ENCODE peak calls at places on chromosomes 4 and X, in seven cellular contexts. F is stomach; W is posterior cingulate gyrus; C is CD8-positive, alpha-beta memory T cell; J is anterior cingulate cortex; G is AG20443; Y is NCI-H2029. M is an unnamed sample.

GRCh38 chrX:105662248-105662647 is 160.1 kb upstream of the NRK start:
- DNase-seq in J (no peak), Y (no peak), W (no peak), C (no peak), F (no peak), G (no peak), M (no peak)

GRCh38 chr4:102560115-102560514 is 59.0 kb downstream of the NFKB1 start:
- DNase-seq in C (no peak), F (no peak), J (no peak), W (no peak), Y (no peak), G (no peak), M (no peak)

GRCh38 chr4:99507762-99508161 is 3.1 kb upstream of the C4orf17 start:
- DNase-seq in Y (no peak), J (no peak), F (no peak), G (no peak), C (no peak), W (no peak), M (no peak)

GRCh38 chr4:86414686-86415085 is 54.8 kb upstream of the MAPK10 start:
- DNase-seq in G (no peak), Y (no peak), J (no peak), C (no peak), W (no peak), F (no peak), M (no peak)

GRCh38 chr4:87251104-87251503 is 30.7 kb upstream of the KLHL8 start:
- DNase-seq in J (peak), Y (no peak), C (no peak), W (peak), F (peak), G (no peak), M (peak)

GRCh38 chr4:188976644-188977115 is 837.4 kb downstream of the TRIML1 start:
- DNase-seq in C (no peak), G (no peak), Y (peak), W (no peak), F (no peak), J (no peak), M (no peak)

GRCh38 chrX:12903646-12904045 is 2.8 kb upstream of the TLR8 start:
- DNase-seq in C (no peak), W (no peak), Y (no peak), F (no peak), G (peak), J (no peak), M (no peak)

GRCh38 chr4:6885953-6886557 is 23.6 kb upstream of the TBC1D14 start:
- DNase-seq in F (peak), Y (peak), G (peak), J (peak), W (no peak), C (no peak), M (peak)

GRCh38 chrX:72349190-72349589 is 43.5 kb upstream of the CITED1 start:
- DNase-seq in Y (no peak), W (no peak), J (no peak), F (no peak), C (no peak), G (no peak), M (no peak)

GRCh38 chr4:155889036-155889793 is 14.3 kb upstream of the TDO2 start:
- DNase-seq in W (no peak), C (no peak), G (peak), Y (no peak), J (no peak), F (no peak), M (no peak)

GRCh38 chrX:21847342-21847741 is 7.9 kb downstream of the MBTPS2 start:
- DNase-seq in J (no peak), W (no peak), G (no peak), F (no peak), C (no peak), Y (no peak), M (no peak)

GRCh38 chr4:126223784-126224407 is 909.1 kb downstream of the FAT4 start:
- DNase-seq in G (peak), W (no peak), F (no peak), J (no peak), C (no peak), Y (no peak), M (no peak)

GRCh38 chr4:38805530-38806145 is 1.0 kb upstream of the TLR1 start:
- DNase-seq in J (no peak), G (peak), W (no peak), C (no peak), Y (peak), F (no peak), M (peak)

GRCh38 chrX:3713225-3713936 is at the start of gene PRKX:
- DNase-seq in G (peak), F (peak), J (peak), W (no peak), C (peak), Y (no peak), M (peak)

GRCh38 chrX:115940888-115941332 is 229.6 kb upstream of the AGTR2 start:
- DNase-seq in Y (peak), F (peak), C (no peak), J (peak), W (peak), G (no peak), M (peak)

GRCh38 chrX:68146054-68146453 is 287.2 kb downstream of the OPHN1 start:
- DNase-seq in G (peak), Y (no peak), F (no peak), W (no peak), J (no peak), C (no peak), M (no peak)